ENCODE peak calls at places on chromosomes 2 and 18, in six cellular contexts. M is neuronal stem cell, L is IMR-90, A is mesendoderm, P is H1, B is H9. C is an unnamed sample.

GRCh38 chr18:67919316-67919715 is 402.8 kb upstream of the DSEL start:
- DNase-seq in M (no peak), L (peak; percentile 19), A (no peak), P (no peak), B (no peak), C (no peak)

GRCh38 chr2:35819053-35819452 is 536.5 kb upstream of the CRIM1 start:
- DNase-seq in M (no peak), L (no peak), A (peak; percentile 74), P (no peak), B (no peak), C (no peak)

GRCh38 chr18:63881851-63882250 is 5.7 kb upstream of the SERPINB2 start:
- DNase-seq in M (no peak), L (peak; percentile 65), A (no peak), P (no peak), B (no peak), C (peak; percentile 38)

GRCh38 chr2:233281986-233282603 is 25.5 kb upstream of the SAG start:
- DNase-seq in M (no peak), L (no peak), A (no peak), P (no peak), B (no peak), C (no peak)

GRCh38 chr2:38925982-38926381 is 36.3 kb downstream of the ARHGEF33 start:
- DNase-seq in M (no peak), L (no peak), A (peak; percentile 55), P (peak; percentile 55), B (peak; percentile 46), C (no peak)

GRCh38 chr2:8171608-8172007 is 510.2 kb upstream of the ID2 start:
- DNase-seq in M (no peak), L (no peak), A (no peak), P (no peak), B (no peak), C (no peak)

GRCh38 chr2:237178396-237178795 is 92.7 kb downstream of the COPS8 start:
- DNase-seq in M (no peak), L (peak; percentile 100), A (no peak), P (no peak), B (no peak), C (peak; percentile 90)

GRCh38 chr2:56013475-56013874 is 89.9 kb upstream of the EFEMP1 start:
- DNase-seq in M (no peak), L (no peak), A (no peak), P (no peak), B (no peak), C (no peak)

GRCh38 chr2:190017837-190018236 is 44.7 kb downstream of the MSTN start:
- DNase-seq in M (no peak), L (no peak), A (no peak), P (no peak), B (no peak), C (no peak)

GRCh38 chr18:57787068-57787682 is 15.9 kb downstream of the ATP8B1 start:
- DNase-seq in M (no peak), L (no peak), A (no peak), P (no peak), B (no peak), C (no peak)

GRCh38 chr2:128172191-128172590 is 81.2 kb downstream of the UGGT1 start:
- DNase-seq in M (no peak), L (peak; percentile 32), A (peak; percentile 69), P (no peak), B (no peak), C (peak; percentile 42)

GRCh38 chr2:180184506-180184905 is 177.4 kb upstream of the CWC22 start:
- DNase-seq in M (no peak), L (peak; percentile 64), A (no peak), P (no peak), B (no peak), C (no peak)

GRCh38 chr2:65997941-65998340 is 437.0 kb upstream of the MEIS1 start:
- DNase-seq in M (no peak), L (no peak), A (no peak), P (no peak), B (no peak), C (no peak)
- H3K27me3 ChIP-seq in M (no peaks in the 10 kb centered on the region), L (no peaks in the 10 kb centered on the region), A (no peaks in the 10 kb centered on the region), P (no peaks in the 10 kb centered on the region), B (no peaks in the 10 kb centered on the region), C (no peaks in the 10 kb centered on the region)

GRCh38 chr2:202278944-202279343 is 13.4 kb downstream of the NOP58 start:
- DNase-seq in M (no peak), L (peak; percentile 78), A (peak; percentile 59), P (no peak), B (no peak), C (peak; percentile 80)
- H2BK15ac ChIP-seq in M (no peak overlapping the region), L (no peak overlapping the region), A (no peak overlapping the region), P (no peak overlapping the region), B (no peak overlapping the region), C (no peak overlapping the region)

GRCh38 chr2:171819453-171819852 is 74.6 kb downstream of the SLC25A12 start:
- DNase-seq in M (no peak), L (no peak), A (no peak), P (no peak), B (no peak), C (no peak)
- H3K27me3 ChIP-seq in M (peaks cover 2% of the 10 kb centered on the region), L (no peaks in the 10 kb centered on the region), A (no peaks in the 10 kb centered on the region), P (no peaks in the 10 kb centered on the region), B (no peaks in the 10 kb centered on the region), C (no peaks in the 10 kb centered on the region)

GRCh38 chr2:198710562-198710961 is 747.2 kb downstream of the SATB2 start:
- DNase-seq in M (no peak), L (no peak), A (no peak), P (no peak), B (no peak), C (no peak)
- H2BK15ac ChIP-seq in M (no peak overlapping the region), L (no peak overlapping the region), A (no peak overlapping the region), P (no peak overlapping the region), B (no peak overlapping the region), C (no peak overlapping the region)

GRCh38 chr2:178521304-178522150 is 41.3 kb downstream of the PLEKHA3 start:
- DNase-seq in M (no peak), L (no peak), A (no peak), P (no peak), B (no peak), C (no peak)

GRCh38 chr2:178514664-178515063 is 34.4 kb downstream of the PLEKHA3 start:
- DNase-seq in M (no peak), L (peak; percentile 80), A (no peak), P (no peak), B (no peak), C (peak; percentile 46)

GRCh38 chr2:178512491-178512890 is 32.2 kb downstream of the PLEKHA3 start:
- DNase-seq in M (peak; percentile 63), L (peak; percentile 29), A (no peak), P (no peak), B (no peak), C (no peak)

GRCh38 chr2:178513876-178514275 is 33.6 kb downstream of the PLEKHA3 start:
- DNase-seq in M (no peak), L (peak; percentile 33), A (no peak), P (no peak), B (no peak), C (no peak)

GRCh38 chr2:178517496-178517895 is 37.2 kb downstream of the PLEKHA3 start:
- DNase-seq in M (no peak), L (no peak), A (no peak), P (no peak), B (no peak), C (no peak)
- H3K27me3 ChIP-seq in M (no peaks in the 10 kb centered on the region), L (no peaks in the 10 kb centered on the region), A (no peaks in the 10 kb centered on the region), P (no peaks in the 10 kb centered on the region), B (no peaks in the 10 kb centered on the region), C (no peaks in the 10 kb centered on the region)

DNA sequence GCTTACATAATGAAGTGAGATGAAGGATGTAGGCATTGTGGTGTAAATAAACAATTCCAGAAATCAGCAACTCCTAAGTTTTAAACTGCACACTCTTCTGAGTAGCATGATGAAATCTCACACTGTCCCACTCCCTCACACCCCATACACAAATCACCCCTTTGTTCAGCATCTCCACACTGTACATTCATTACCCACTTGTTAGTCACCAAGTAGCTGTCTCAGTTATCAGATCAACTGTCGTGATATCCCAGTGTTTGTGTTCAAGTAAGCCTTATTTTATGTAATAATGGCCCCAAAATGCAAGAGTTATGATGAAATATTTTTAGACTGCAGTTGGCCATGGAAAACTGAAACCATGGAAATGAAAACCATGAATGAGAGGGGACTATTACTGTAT is 135.7 kb downstream of the GRB14 start:
- DNase-seq in M (no peak), L (no peak), A (no peak), P (no peak), B (no peak), C (peak; percentile 32)
- H2BK15ac ChIP-seq in M (no peak overlapping the region), L (no peak overlapping the region), A (no peak overlapping the region), P (no peak overlapping the region), B (no peak overlapping the region), C (no peak overlapping the region)

GRCh38 chr2:44922776-44923175 is 18.7 kb upstream of the SIX3 start:
- DNase-seq in M (no peak), L (no peak), A (no peak), P (no peak), B (no peak), C (no peak)
- H3K27me3 ChIP-seq in M (no peaks in the 10 kb centered on the region), L (peaks cover 38% of the 10 kb centered on the region), A (peaks cover 9% of the 10 kb centered on the region), P (peaks cover 42% of the 10 kb centered on the region), B (peaks cover 25% of the 10 kb centered on the region), C (peaks cover 92% of the 10 kb centered on the region)

C was measured in mesenchymal stem cell.